ENCODE peak calls at places on chromosome 10, in eight cellular contexts. O is stimulated activated CD4-positive, alpha-beta T cell treated with anti-CD3 and anti-CD28 coated beads, Interleukin-1b, Interleukin-23, amount 100 ng/mL, for 1 hour; U is endothelial cell; J is fibroblast of pulmonary artery; W is midbrain; Q is COR-L47; T is NCI-H226; I is lung. G is an unnamed sample.

GRCh38 chr10:13351340-13351915 is 3.3 kb upstream of the SEPHS1 start:
- DNase-seq in T (no peak), Q (no peak), W (no peak), J (no peak), I (no peak), U (no peak), O (no peak), G (no peak)

GRCh38 chr10:102674566-102674965 is 30.3 kb downstream of the TRIM8 start:
- DNase-seq in Q (no peak), J (no peak), W (no peak), I (no peak), U (no peak), T (no peak), O (no peak), G (no peak)

GRCh38 chr10:83045731-83046130 is 1093.6 kb upstream of the GHITM start:
- DNase-seq in O (no peak), T (no peak), Q (no peak), I (no peak), J (no peak), W (no peak), U (no peak), G (no peak)

GRCh38 chr10:53598914-53599313 is 826.3 kb upstream of the MBL2 start:
- DNase-seq in O (no peak), J (no peak), W (no peak), T (peak; percentile 56), Q (no peak), U (no peak), I (no peak), G (no peak)

GRCh38 chr10:70987396-70988130 is 99.2 kb upstream of the PCBD1 start:
- DNase-seq in Q (no peak), W (no peak), U (no peak), O (no peak), J (no peak), I (no peak), T (no peak), G (no peak)

GRCh38 chr10:116774728-116775151 is 32.4 kb upstream of the HSPA12A start:
- DNase-seq in T (no peak), W (no peak), I (no peak), O (no peak), J (no peak), Q (peak; percentile 33), U (no peak), G (no peak)

GRCh38 chr10:97411411-97411810 is 10.3 kb upstream of the RRP12 start:
- DNase-seq in Q (no peak), W (no peak), J (peak; percentile 54), U (no peak), O (no peak), T (peak; percentile 99), I (no peak), G (no peak)

GRCh38 chr10:51821045-51821444 is 121.7 kb upstream of the CSTF2T start:
- DNase-seq in I (no peak), W (no peak), O (no peak), U (no peak), J (no peak), Q (no peak), T (no peak), G (no peak)

GRCh38 chr10:69180525-69181204 is 631 bp downstream of the SUPV3L1 start:
- DNase-seq in J (peak; percentile 18), Q (no peak), W (no peak), T (no peak), O (no peak), I (no peak), U (no peak), G (no peak)

GRCh38 chr10:13707156-13707881 is 120.6 kb downstream of the PRPF18 start:
- DNase-seq in T (peak; percentile 75), W (peak; percentile 42), J (peak; percentile 97), O (no peak), U (peak; percentile 61), I (peak; percentile 69), Q (no peak), G (peak; percentile 73)

GRCh38 chr10:96999337-96999736 is 167.2 kb downstream of the LCOR start:
- DNase-seq in W (no peak), T (no peak), U (no peak), O (no peak), J (no peak), Q (no peak), I (no peak), G (no peak)

GRCh38 chr10:43623351-43623750 is 17.1 kb downstream of the ZNF485 start:
- DNase-seq in T (peak; percentile 29), W (no peak), I (no peak), O (no peak), J (peak; percentile 12), U (no peak), Q (no peak), G (no peak)

GRCh38 chr10:1037098-1037497 is 11.4 kb upstream of the IDI2 start:
- DNase-seq in W (peak; percentile 42), O (no peak), T (no peak), I (no peak), J (no peak), U (no peak), Q (no peak), G (no peak)

GRCh38 chr10:36111676-36112075 is 469.6 kb upstream of the FZD8 start:
- DNase-seq in U (no peak), T (no peak), I (no peak), O (no peak), Q (no peak), J (no peak), W (no peak), G (no peak)

GRCh38 chr10:77553966-77554365 is 83.6 kb downstream of the KCNMA1 start:
- DNase-seq in J (no peak), T (peak; percentile 36), O (no peak), U (no peak), Q (no peak), W (no peak), I (no peak), G (no peak)

GRCh38 chr10:31353574-31353973 is 34.6 kb downstream of the ZEB1 start:
- DNase-seq in I (no peak), J (peak; percentile 46), Q (no peak), W (no peak), T (peak; percentile 19), U (no peak), O (no peak), G (no peak)

GRCh38 chr10:53840668-53841067 is 960.4 kb downstream of the PCDH15 start:
- DNase-seq in O (no peak), U (no peak), Q (no peak), T (no peak), I (no peak), J (no peak), W (no peak), G (no peak)

GRCh38 chr10:112834661-112835060 is 115.4 kb upstream of the TCF7L2 start:
- DNase-seq in T (no peak), U (no peak), W (no peak), Q (no peak), I (peak; percentile 67), J (no peak), O (no peak), G (no peak)

GRCh38 chr10:29600067-29600466 is 34.7 kb downstream of the SVIL start:
- DNase-seq in J (no peak), I (no peak), O (no peak), U (no peak), W (no peak), T (no peak), Q (no peak), G (peak; percentile 32)

GRCh38 chr10:11209810-11210141 is 192.1 kb downstream of the CELF2 start:
- DNase-seq in W (peak; percentile 70), O (no peak), Q (no peak), J (no peak), U (no peak), I (no peak), T (no peak), G (no peak)

GRCh38 chr10:70851597-70852475 is 36.1 kb downstream of the SGPL1 start:
- DNase-seq in J (no peak), W (no peak), U (no peak), Q (no peak), I (no peak), T (no peak), O (no peak), G (no peak)

GRCh38 chr10:25493122-25493893 is 318.5 kb downstream of the GPR158 start:
- DNase-seq in O (no peak), U (peak; percentile 21), Q (no peak), I (no peak), W (peak; percentile 15), J (peak; percentile 98), T (peak; percentile 97), G (no peak)

GRCh38 chr10:73623056-73623455 is 18.2 kb downstream of the MYOZ1 start:
- DNase-seq in J (no peak), O (no peak), U (no peak), I (no peak), T (no peak), W (no peak), Q (no peak), G (no peak)

GRCh38 chr10:92483539-92483938 is 90.4 kb downstream of the IDE start:
- DNase-seq in J (no peak), T (no peak), O (no peak), I (no peak), Q (no peak), U (no peak), W (no peak), G (no peak)

GRCh38 chr10:11175823-11176243 is 158.2 kb downstream of the CELF2 start:
- DNase-seq in U (no peak), J (no peak), I (no peak), O (no peak), T (no peak), W (peak; percentile 15), Q (no peak), G (no peak)

GRCh38 chr10:50310560-50311174 is 59.4 kb upstream of the ASAH2 start:
- DNase-seq in J (peak; percentile 11), O (no peak), I (no peak), T (no peak), Q (no peak), U (peak; percentile 54), W (no peak), G (no peak)

GRCh38 chr10:129219364-129219763 is 247.7 kb upstream of the MGMT start:
- DNase-seq in U (no peak), Q (no peak), I (no peak), W (no peak), T (no peak), O (no peak), J (no peak), G (no peak)

GRCh38 chr10:79178614-79179403 is 110.0 kb downstream of the ZMIZ1 start:
- DNase-seq in T (peak; percentile 90), O (no peak), I (no peak), U (peak; percentile 74), Q (peak; percentile 64), J (peak; percentile 91), W (peak; percentile 43), G (no peak)

G was measured in ureter.